ENCODE peak calls at places on chromosomes 12 and 14, in four cellular contexts. One of them, this sample, is unnamed.
A peak's percentile ranks its signal among the peaks of the same experiment; 100 is the strongest.

GRCh38 chr12:65720739-65721138 is 103.5 kb upstream of the HMGA2 start:
- DNase-seq in Karpas-422: no peak
- DNase-seq in PC-3: no peak
- DNase-seq in fibroblast of lung: peak; percentile 89
- DNase-seq in this sample: no peak

GRCh38 chr12:89016970-89017778 is 335.1 kb downstream of the DUSP6 start:
- DNase-seq in Karpas-422: peak; percentile 87
- DNase-seq in PC-3: peak; percentile 90
- DNase-seq in fibroblast of lung: peak; percentile 62
- DNase-seq in this sample: peak; percentile 85

GRCh38 chr14:29078810-29079522 is 312.4 kb downstream of the FOXG1 start:
- DNase-seq in Karpas-422: no peak
- DNase-seq in PC-3: no peak
- DNase-seq in fibroblast of lung: no peak
- DNase-seq in this sample: no peak

GRCh38 chr14:92425101-92425500 is 88.5 kb upstream of the RIN3 start:
- DNase-seq in Karpas-422: no peak
- DNase-seq in PC-3: peak; percentile 49
- DNase-seq in fibroblast of lung: peak; percentile 69
- DNase-seq in this sample: no peak

GRCh38 chr12:65526311-65526710 is 247.8 kb downstream of the MSRB3 start:
- DNase-seq in Karpas-422: no peak
- DNase-seq in PC-3: peak; percentile 81
- DNase-seq in fibroblast of lung: peak; percentile 86
- DNase-seq in this sample: no peak

GRCh38 chr14:59332727-59333126 is 132.5 kb downstream of the GPR135 start:
- DNase-seq in Karpas-422: no peak
- DNase-seq in PC-3: peak; percentile 72
- DNase-seq in fibroblast of lung: peak; percentile 95
- DNase-seq in this sample: peak; percentile 94

GRCh38 chr12:65902504-65902903 is 78.2 kb downstream of the HMGA2 start:
- DNase-seq in Karpas-422: no peak
- DNase-seq in PC-3: no peak
- DNase-seq in fibroblast of lung: peak; percentile 77
- DNase-seq in this sample: no peak

GRCh38 chr12:1220127-1221092 is 229.4 kb downstream of the ERC1 start:
- DNase-seq in Karpas-422: no peak
- DNase-seq in PC-3: peak; percentile 73
- DNase-seq in fibroblast of lung: no peak
- DNase-seq in this sample: no peak

GRCh38 chr14:21768116-21768874 is 94.7 kb upstream of the OR4E1 start:
- DNase-seq in Karpas-422: peak; percentile 90
- DNase-seq in PC-3: peak; percentile 53
- DNase-seq in fibroblast of lung: no peak
- DNase-seq in this sample: peak; percentile 38

DNA sequence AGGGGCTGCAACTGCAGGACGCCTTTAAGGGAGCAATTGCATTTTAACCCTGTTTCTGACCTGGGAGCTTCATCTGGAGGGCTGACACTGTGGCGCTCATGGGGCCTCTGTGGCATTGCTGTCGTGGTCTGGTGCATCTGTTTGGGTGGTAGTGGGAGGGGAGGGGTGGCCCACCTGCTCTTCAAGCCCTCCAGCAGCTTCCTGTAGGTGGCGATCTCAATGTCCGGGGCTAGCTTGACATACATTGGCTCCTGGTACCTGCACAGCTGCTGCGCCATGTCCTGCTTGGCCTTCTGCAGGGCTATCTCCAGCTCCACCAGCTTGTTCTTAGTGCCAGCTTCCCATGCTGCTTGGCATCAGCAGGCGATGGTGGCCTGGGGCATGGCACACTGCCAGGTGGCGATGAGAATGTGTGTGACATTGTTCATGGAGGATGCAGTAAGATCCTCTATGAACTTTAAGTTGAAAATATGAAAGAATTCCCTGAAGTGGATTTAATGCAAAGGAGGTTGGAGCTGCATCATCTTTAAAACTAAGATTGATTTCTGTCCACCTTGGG is 7.7 kb upstream of the KRT82 start:
- DNase-seq in Karpas-422: no peak
- DNase-seq in PC-3: no peak
- DNase-seq in fibroblast of lung: no peak
- DNase-seq in this sample: no peak
- H2AFZ ChIP-seq in Karpas-422: no peak overlapping the region
- H2AFZ ChIP-seq in PC-3: no peak overlapping the region
- H2AFZ ChIP-seq in fibroblast of lung: no peak overlapping the region
- H2AFZ ChIP-seq in this sample: no peak overlapping the region

GRCh38 chr12:106907846-106908245 is 47.9 kb upstream of the TMEM263 start:
- DNase-seq in Karpas-422: no peak
- DNase-seq in PC-3: no peak
- DNase-seq in fibroblast of lung: no peak
- DNase-seq in this sample: no peak
- H2AFZ ChIP-seq in Karpas-422: no peak overlapping the region
- H2AFZ ChIP-seq in PC-3: no peak overlapping the region
- H2AFZ ChIP-seq in fibroblast of lung: no peak overlapping the region
- H2AFZ ChIP-seq in this sample: no peak overlapping the region

GRCh38 chr14:105136401-105137322 is 31.9 kb downstream of the JAG2 start:
- DNase-seq in Karpas-422: no peak
- DNase-seq in PC-3: no peak
- DNase-seq in fibroblast of lung: no peak
- DNase-seq in this sample: no peak
- H2AFZ ChIP-seq in Karpas-422: no peak overlapping the region
- H2AFZ ChIP-seq in PC-3: no peak overlapping the region
- H2AFZ ChIP-seq in fibroblast of lung: no peak overlapping the region
- H2AFZ ChIP-seq in this sample: no peak overlapping the region

GRCh38 chr12:104108755-104109445 is 29.1 kb downstream of the NFYB start:
- DNase-seq in Karpas-422: peak; percentile 94
- DNase-seq in PC-3: peak; percentile 94
- DNase-seq in fibroblast of lung: peak; percentile 78
- DNase-seq in this sample: peak; percentile 90

GRCh38 chr12:104106965-104107364 is 31.0 kb downstream of the NFYB start:
- DNase-seq in Karpas-422: peak; percentile 45
- DNase-seq in PC-3: no peak
- DNase-seq in fibroblast of lung: no peak
- DNase-seq in this sample: no peak

GRCh38 chr12:104115587-104115975 is 22.4 kb downstream of the NFYB start:
- DNase-seq in Karpas-422: no peak
- DNase-seq in PC-3: no peak
- DNase-seq in fibroblast of lung: no peak
- DNase-seq in this sample: no peak

GRCh38 chr12:104105461-104105860 is 32.5 kb downstream of the NFYB start:
- DNase-seq in Karpas-422: no peak
- DNase-seq in PC-3: no peak
- DNase-seq in fibroblast of lung: peak; percentile 16
- DNase-seq in this sample: no peak

GRCh38 chr12:104109446-104110271 is 28.4 kb downstream of the NFYB start:
- DNase-seq in Karpas-422: no peak
- DNase-seq in PC-3: no peak
- DNase-seq in fibroblast of lung: no peak
- DNase-seq in this sample: no peak
- H2AFZ ChIP-seq in Karpas-422: no peak overlapping the region
- H2AFZ ChIP-seq in PC-3: no peak overlapping the region
- H2AFZ ChIP-seq in fibroblast of lung: no peak overlapping the region
- H2AFZ ChIP-seq in this sample: no peak overlapping the region

GRCh38 chr12:131830335-131831020 is 2.3 kb downstream of the MMP17 start:
- DNase-seq in Karpas-422: no peak
- DNase-seq in PC-3: peak; percentile 91
- DNase-seq in fibroblast of lung: peak; percentile 81
- DNase-seq in this sample: peak; percentile 70
- H2AFZ ChIP-seq in Karpas-422: no peak overlapping the region
- H2AFZ ChIP-seq in PC-3: peak overlapping the region; percentile 91
- H2AFZ ChIP-seq in fibroblast of lung: peak overlapping the region; percentile 23
- H2AFZ ChIP-seq in this sample: peak overlapping the region; percentile 82

GRCh38 chr12:14769837-14770494 is 33.3 kb downstream of the WBP11 start:
- DNase-seq in Karpas-422: peak; percentile 97
- DNase-seq in PC-3: peak; percentile 70
- DNase-seq in fibroblast of lung: peak; percentile 74
- DNase-seq in this sample: peak; percentile 77
- H2AFZ ChIP-seq in Karpas-422: no peak overlapping the region
- H2AFZ ChIP-seq in PC-3: peak overlapping the region; percentile 63
- H2AFZ ChIP-seq in fibroblast of lung: peak overlapping the region; percentile 87
- H2AFZ ChIP-seq in this sample: peak overlapping the region; percentile 52

This sample was measured in endothelial cell of umbilical vein.